ENCODE peak calls at places on chromosomes 2 and 18, in ten cellular contexts. One of them, this sample, is unnamed.

GRCh38 chr18:35024965-35025364 is 16.2 kb upstream of the MAPRE2 start:
- DNase-seq in nucleus accumbens: no peak
- DNase-seq in heart right ventricle: peak
- DNase-seq in T-helper 9 cell: no peak
- DNase-seq in NB4: no peak
- DNase-seq in GM12892: no peak
- DNase-seq in activated CD4-positive, alpha-beta T cell treated with anti-CD3 and anti-CD28 coated beads, Interleukin-2, amount 10 ng/mL, durations not matched to agents 7 days and 5 days: no peak
- DNase-seq in T-helper 1 cell: no peak
- DNase-seq in fibroblast of mammary gland: peak
- DNase-seq in stimulated activated CD4-positive, alpha-beta T cell treated with anti-CD3 and anti-CD28 coated beads, Interleukin-15, amount 100 ng/mL, for 48 hours: no peak
- DNase-seq in this sample: no peak

GRCh38 chr2:239603411-239604356 is 202.9 kb upstream of the HDAC4 start:
- DNase-seq in nucleus accumbens: no peak
- DNase-seq in heart right ventricle: no peak
- DNase-seq in T-helper 9 cell: no peak
- DNase-seq in NB4: peak
- DNase-seq in GM12892: no peak
- DNase-seq in activated CD4-positive, alpha-beta T cell treated with anti-CD3 and anti-CD28 coated beads, Interleukin-2, amount 10 ng/mL, durations not matched to agents 7 days and 5 days: no peak
- DNase-seq in T-helper 1 cell: no peak
- DNase-seq in fibroblast of mammary gland: no peak
- DNase-seq in stimulated activated CD4-positive, alpha-beta T cell treated with anti-CD3 and anti-CD28 coated beads, Interleukin-15, amount 100 ng/mL, for 48 hours: no peak
- DNase-seq in this sample: no peak

GRCh38 chr18:8049147-8049546 is 482.0 kb downstream of the PTPRM start:
- DNase-seq in nucleus accumbens: no peak
- DNase-seq in heart right ventricle: no peak
- DNase-seq in T-helper 9 cell: no peak
- DNase-seq in NB4: no peak
- DNase-seq in GM12892: no peak
- DNase-seq in activated CD4-positive, alpha-beta T cell treated with anti-CD3 and anti-CD28 coated beads, Interleukin-2, amount 10 ng/mL, durations not matched to agents 7 days and 5 days: no peak
- DNase-seq in T-helper 1 cell: no peak
- DNase-seq in fibroblast of mammary gland: peak
- DNase-seq in stimulated activated CD4-positive, alpha-beta T cell treated with anti-CD3 and anti-CD28 coated beads, Interleukin-15, amount 100 ng/mL, for 48 hours: no peak
- DNase-seq in this sample: no peak

GRCh38 chr18:13382990-13383821 is 164.6 kb downstream of the LDLRAD4 start:
- DNase-seq in nucleus accumbens: no peak
- DNase-seq in heart right ventricle: no peak
- DNase-seq in T-helper 9 cell: no peak
- DNase-seq in NB4: no peak
- DNase-seq in GM12892: no peak
- DNase-seq in activated CD4-positive, alpha-beta T cell treated with anti-CD3 and anti-CD28 coated beads, Interleukin-2, amount 10 ng/mL, durations not matched to agents 7 days and 5 days: no peak
- DNase-seq in T-helper 1 cell: no peak
- DNase-seq in fibroblast of mammary gland: no peak
- DNase-seq in stimulated activated CD4-positive, alpha-beta T cell treated with anti-CD3 and anti-CD28 coated beads, Interleukin-15, amount 100 ng/mL, for 48 hours: no peak
- DNase-seq in this sample: no peak

GRCh38 chr2:99101697-99102096 is 39.8 kb upstream of the C2orf15 start:
- DNase-seq in nucleus accumbens: no peak
- DNase-seq in heart right ventricle: no peak
- DNase-seq in T-helper 9 cell: no peak
- DNase-seq in NB4: peak
- DNase-seq in GM12892: no peak
- DNase-seq in activated CD4-positive, alpha-beta T cell treated with anti-CD3 and anti-CD28 coated beads, Interleukin-2, amount 10 ng/mL, durations not matched to agents 7 days and 5 days: no peak
- DNase-seq in T-helper 1 cell: no peak
- DNase-seq in fibroblast of mammary gland: peak
- DNase-seq in stimulated activated CD4-positive, alpha-beta T cell treated with anti-CD3 and anti-CD28 coated beads, Interleukin-15, amount 100 ng/mL, for 48 hours: no peak
- DNase-seq in this sample: no peak

GRCh38 chr2:30629866-30630265 is 177.4 kb downstream of the CAPN13 start:
- DNase-seq in nucleus accumbens: no peak
- DNase-seq in heart right ventricle: no peak
- DNase-seq in T-helper 9 cell: no peak
- DNase-seq in NB4: no peak
- DNase-seq in GM12892: no peak
- DNase-seq in activated CD4-positive, alpha-beta T cell treated with anti-CD3 and anti-CD28 coated beads, Interleukin-2, amount 10 ng/mL, durations not matched to agents 7 days and 5 days: no peak
- DNase-seq in T-helper 1 cell: no peak
- DNase-seq in fibroblast of mammary gland: peak
- DNase-seq in stimulated activated CD4-positive, alpha-beta T cell treated with anti-CD3 and anti-CD28 coated beads, Interleukin-15, amount 100 ng/mL, for 48 hours: no peak
- DNase-seq in this sample: no peak

GRCh38 chr2:100321181-100321880 is 970 bp downstream of the LONRF2 start:
- DNase-seq in nucleus accumbens: peak
- DNase-seq in heart right ventricle: peak
- DNase-seq in T-helper 9 cell: no peak
- DNase-seq in NB4: no peak
- DNase-seq in GM12892: peak
- DNase-seq in activated CD4-positive, alpha-beta T cell treated with anti-CD3 and anti-CD28 coated beads, Interleukin-2, amount 10 ng/mL, durations not matched to agents 7 days and 5 days: no peak
- DNase-seq in T-helper 1 cell: no peak
- DNase-seq in fibroblast of mammary gland: peak
- DNase-seq in stimulated activated CD4-positive, alpha-beta T cell treated with anti-CD3 and anti-CD28 coated beads, Interleukin-15, amount 100 ng/mL, for 48 hours: no peak
- DNase-seq in this sample: peak

GRCh38 chr2:120977582-120978358 is 242.1 kb downstream of the GLI2 start:
- DNase-seq in nucleus accumbens: no peak
- DNase-seq in heart right ventricle: no peak
- DNase-seq in T-helper 9 cell: no peak
- DNase-seq in NB4: no peak
- DNase-seq in GM12892: no peak
- DNase-seq in activated CD4-positive, alpha-beta T cell treated with anti-CD3 and anti-CD28 coated beads, Interleukin-2, amount 10 ng/mL, durations not matched to agents 7 days and 5 days: no peak
- DNase-seq in T-helper 1 cell: no peak
- DNase-seq in fibroblast of mammary gland: no peak
- DNase-seq in stimulated activated CD4-positive, alpha-beta T cell treated with anti-CD3 and anti-CD28 coated beads, Interleukin-15, amount 100 ng/mL, for 48 hours: no peak
- DNase-seq in this sample: no peak

GRCh38 chr2:24402242-24403092 is 42.1 kb upstream of the ITSN2 start:
- DNase-seq in nucleus accumbens: no peak
- DNase-seq in heart right ventricle: no peak
- DNase-seq in T-helper 9 cell: no peak
- DNase-seq in NB4: no peak
- DNase-seq in GM12892: no peak
- DNase-seq in activated CD4-positive, alpha-beta T cell treated with anti-CD3 and anti-CD28 coated beads, Interleukin-2, amount 10 ng/mL, durations not matched to agents 7 days and 5 days: no peak
- DNase-seq in T-helper 1 cell: no peak
- DNase-seq in fibroblast of mammary gland: no peak
- DNase-seq in stimulated activated CD4-positive, alpha-beta T cell treated with anti-CD3 and anti-CD28 coated beads, Interleukin-15, amount 100 ng/mL, for 48 hours: no peak
- DNase-seq in this sample: no peak

GRCh38 chr2:10584242-10584753 is 105.5 kb downstream of the NOL10 start:
- DNase-seq in nucleus accumbens: no peak
- DNase-seq in heart right ventricle: no peak
- DNase-seq in T-helper 9 cell: no peak
- DNase-seq in NB4: no peak
- DNase-seq in GM12892: no peak
- DNase-seq in activated CD4-positive, alpha-beta T cell treated with anti-CD3 and anti-CD28 coated beads, Interleukin-2, amount 10 ng/mL, durations not matched to agents 7 days and 5 days: no peak
- DNase-seq in T-helper 1 cell: no peak
- DNase-seq in fibroblast of mammary gland: no peak
- DNase-seq in stimulated activated CD4-positive, alpha-beta T cell treated with anti-CD3 and anti-CD28 coated beads, Interleukin-15, amount 100 ng/mL, for 48 hours: no peak
- DNase-seq in this sample: no peak

GRCh38 chr2:10973766-10974165 is 62.0 kb downstream of the KCNF1 start:
- DNase-seq in nucleus accumbens: no peak
- DNase-seq in heart right ventricle: no peak
- DNase-seq in T-helper 9 cell: no peak
- DNase-seq in NB4: no peak
- DNase-seq in GM12892: no peak
- DNase-seq in activated CD4-positive, alpha-beta T cell treated with anti-CD3 and anti-CD28 coated beads, Interleukin-2, amount 10 ng/mL, durations not matched to agents 7 days and 5 days: no peak
- DNase-seq in T-helper 1 cell: no peak
- DNase-seq in fibroblast of mammary gland: no peak
- DNase-seq in stimulated activated CD4-positive, alpha-beta T cell treated with anti-CD3 and anti-CD28 coated beads, Interleukin-15, amount 100 ng/mL, for 48 hours: no peak
- DNase-seq in this sample: no peak